ENCODE peak calls at places on chromosomes 11 and 22, in four cellular contexts. X is H1, C is K562, N is SK-N-SH. O is an unnamed sample.

GRCh38 chr11:68950776-68951175 is 30.0 kb downstream of the MRGPRD start:
- DNase-seq in X (peak; percentile 60), C (no peak), N (no peak), O (peak; percentile 36)

GRCh38 chr22:28948404-28948803 is 65.0 kb downstream of the ZNRF3 start:
- DNase-seq in X (no peak), C (no peak), N (no peak), O (no peak)

GRCh38 chr11:133518702-133519264 is 13.5 kb downstream of the OPCML start:
- DNase-seq in X (no peak), C (no peak), N (no peak), O (no peak)

GRCh38 chr11:76769071-76769560 is 14.0 kb upstream of the TSKU start:
- DNase-seq in X (no peak), C (no peak), N (no peak), O (no peak)

GRCh38 chr11:44374001-44374400 is 64.1 kb upstream of the ALX4 start:
- DNase-seq in X (no peak), C (no peak), N (no peak), O (no peak)

GRCh38 chr11:124867700-124868099 is 2.5 kb downstream of the ROBO3 start:
- DNase-seq in X (no peak), C (peak; percentile 50), N (peak; percentile 87), O (peak; percentile 58)

GRCh38 chr11:72633068-72633467 is 41.2 kb downstream of the PDE2A start:
- DNase-seq in X (no peak), C (peak; percentile 31), N (no peak), O (no peak)

GRCh38 chr22:18078329-18079041 is 695 bp downstream of the PEX26 start:
- DNase-seq in X (peak; percentile 62), C (peak; percentile 40), N (peak; percentile 63), O (peak; percentile 34)

GRCh38 chr11:74678591-74679512 is 52.4 kb downstream of the CHRDL2 start:
- DNase-seq in X (peak; percentile 33), C (peak; percentile 37), N (no peak), O (no peak)

GRCh38 chr11:105372214-105372613 is 232.6 kb upstream of the CARD18 start:
- DNase-seq in X (no peak), C (no peak), N (no peak), O (no peak)

GRCh38 chr22:47420211-47420610 is 657.8 kb downstream of the TBC1D22A start:
- DNase-seq in X (no peak), C (no peak), N (no peak), O (no peak)

GRCh38 chr11:129445226-129445625 is 69.6 kb downstream of the BARX2 start:
- DNase-seq in X (no peak), C (no peak), N (no peak), O (no peak)

GRCh38 chr11:119030029-119030328 is 698 bp downstream of the SLC37A4 start:
- DNase-seq in X (no peak), C (no peak), N (no peak), O (no peak)

GRCh38 chr11:84673753-84674152 is 953.4 kb downstream of the DLG2 start:
- DNase-seq in X (no peak), C (no peak), N (no peak), O (no peak)

GRCh38 chr22:27420817-27421361 is 380.7 kb downstream of the MN1 start:
- DNase-seq in X (no peak), C (no peak), N (no peak), O (no peak)

GRCh38 chr11:32173435-32173834 is 82.6 kb downstream of the RCN1 start:
- DNase-seq in X (peak; percentile 79), C (peak; percentile 20), N (peak; percentile 48), O (peak; percentile 77)

GRCh38 chr22:35842954-35843353 is 125.3 kb downstream of the APOL5 start:
- DNase-seq in X (no peak), C (peak; percentile 18), N (peak; percentile 49), O (peak; percentile 31)

GRCh38 chr22:32309585-32310251 is 47.9 kb upstream of the RFPL3 start:
- DNase-seq in X (peak; percentile 43), C (no peak), N (peak; percentile 52), O (no peak)

GRCh38 chr11:90840071-90840470 is 617.2 kb upstream of the CHORDC1 start:
- DNase-seq in X (no peak), C (no peak), N (no peak), O (no peak)

GRCh38 chr11:90836031-90836430 is 613.2 kb upstream of the CHORDC1 start:
- DNase-seq in X (no peak), C (no peak), N (no peak), O (no peak)
- TF ChIP-seq TEAD4 in X (no peak), C (no peak), N (no peak), O (no peak)

DNA sequence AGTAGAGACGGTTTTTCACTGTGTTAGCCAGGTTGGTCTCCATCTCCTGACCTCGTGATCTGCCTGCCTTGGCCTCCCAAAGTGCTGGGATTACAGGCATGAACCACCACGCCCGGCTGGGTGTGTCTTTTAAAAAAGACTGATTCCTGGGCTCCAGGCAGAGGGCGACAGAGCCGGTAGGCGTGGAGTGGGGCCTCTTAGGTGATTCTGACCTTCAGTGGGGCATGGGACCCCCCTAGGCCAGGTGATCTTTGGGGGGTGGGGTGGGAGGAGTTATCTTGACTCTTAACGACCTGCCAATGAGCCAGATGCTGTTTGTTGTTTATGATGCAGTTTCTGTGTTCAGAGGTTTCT is 12.9 kb upstream of the SORL1-AS1 start:
- DNase-seq in X (no peak), C (no peak), N (no peak), O (no peak)
- TF ChIP-seq TEAD4 in X (no peak), C (no peak), N (no peak), O (no peak)

GRCh38 chr11:34514597-34514996 is 1.0 kb upstream of the ELF5 start:
- DNase-seq in X (no peak), C (no peak), N (no peak), O (no peak)

GRCh38 chr11:34519595-34520235 is 6.1 kb upstream of the ELF5 start:
- DNase-seq in X (no peak), C (no peak), N (no peak), O (no peak)

GRCh38 chr11:34513674-34513995 is at the start of gene ELF5:
- DNase-seq in X (no peak), C (no peak), N (no peak), O (no peak)

GRCh38 chr11:34514050-34514449 is 456 bp upstream of the ELF5 start:
- DNase-seq in X (no peak), C (no peak), N (no peak), O (no peak)

DNA sequence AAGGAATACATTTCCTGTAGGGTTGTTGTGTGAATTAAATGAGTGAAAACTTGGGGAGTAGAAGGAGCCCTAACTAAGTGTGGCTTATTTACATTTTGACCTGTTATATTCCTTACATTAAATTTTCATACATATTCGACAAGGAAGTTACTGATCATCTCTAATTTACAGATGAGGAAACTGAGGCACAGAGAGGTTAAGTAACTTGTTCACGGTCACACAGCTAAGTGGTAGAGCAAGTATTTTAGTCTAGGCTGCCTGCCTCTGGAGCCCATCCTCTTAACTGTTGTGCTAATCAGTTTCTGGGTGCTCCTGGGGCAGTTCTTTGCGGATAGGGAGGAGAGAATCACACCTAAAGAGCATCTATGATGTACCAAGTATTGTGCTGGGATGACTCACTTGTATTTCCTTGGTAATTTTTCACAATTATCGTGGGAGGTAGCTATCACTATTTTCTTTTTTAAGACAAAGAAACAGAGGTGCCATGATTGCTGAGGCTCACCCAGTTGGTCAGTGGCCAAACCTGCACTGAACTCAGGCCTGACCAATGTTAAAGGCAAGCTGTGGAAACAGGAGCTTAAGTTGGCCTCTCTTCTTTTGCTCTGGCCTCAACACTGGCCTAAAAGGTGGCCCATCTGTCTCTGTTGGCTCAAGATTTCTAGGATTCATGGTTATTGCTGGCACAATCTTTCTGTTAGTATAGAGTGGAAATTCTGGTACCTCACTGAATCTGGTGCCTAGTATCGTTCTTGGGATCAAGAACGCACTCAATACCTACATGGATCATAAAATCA is 2.9 kb upstream of the ELF5 start:
- DNase-seq in X (no peak), C (no peak), N (no peak), O (no peak)
- TF ChIP-seq TEAD4 in X (no peak), C (no peak), N (no peak), O (no peak)

DNA sequence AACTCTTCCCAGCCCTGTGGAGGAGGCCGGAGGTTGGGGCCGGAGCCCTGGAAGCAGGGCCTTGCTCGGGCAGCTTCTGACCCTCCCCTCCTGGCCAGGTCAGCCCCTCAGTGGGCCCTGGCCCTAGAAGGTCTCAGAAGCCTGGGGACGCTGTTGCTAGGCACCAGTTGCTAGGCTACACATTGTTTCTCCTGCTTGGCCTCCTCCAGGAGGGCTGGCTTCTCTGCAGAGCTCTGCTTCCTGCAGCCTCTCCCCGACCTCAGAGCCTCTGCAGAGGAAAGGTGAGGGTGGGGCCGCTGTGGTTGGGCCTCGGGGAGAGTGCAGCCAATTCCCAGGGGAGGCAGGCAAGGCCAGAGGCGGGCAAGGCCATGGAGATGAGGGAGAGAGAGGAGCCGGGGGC is 27.6 kb upstream of the LRRC10B start:
- DNase-seq in X (peak; percentile 86), C (no peak), N (peak; percentile 79), O (peak; percentile 87)
- TF ChIP-seq TEAD4 in X (no peak), C (no peak), N (no peak), O (no peak)

DNA sequence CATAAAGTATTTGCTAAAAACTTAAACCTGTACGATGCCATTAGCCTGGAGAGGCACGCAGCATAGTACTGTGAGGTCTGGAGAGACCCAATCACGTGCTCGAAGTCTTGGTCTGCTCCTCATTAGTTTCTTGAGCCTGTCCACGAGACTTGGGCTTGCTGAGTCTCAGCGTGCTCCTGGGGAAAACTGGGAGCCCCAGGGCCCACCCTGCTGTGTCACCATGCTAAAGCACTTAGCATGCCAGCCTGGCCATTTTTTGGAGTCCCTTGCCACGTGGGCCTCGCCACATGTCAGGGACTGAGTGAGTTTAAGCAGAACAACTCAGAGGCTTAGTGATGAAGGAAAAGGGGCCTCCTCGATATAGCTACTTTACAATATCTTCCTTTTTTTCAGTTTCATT is 2.6 kb downstream of the CDC45 start:
- DNase-seq in X (no peak), C (no peak), N (no peak), O (no peak)
- TF ChIP-seq TEAD4 in X (no peak), C (no peak), N (no peak), O (no peak)